ENCODE peak calls at places on chromosome 2, in five cellular contexts. O is HEK293T, R is H1, T is NT2/D1, F is GM12878. Z is an unnamed sample.

GRCh38 chr2:138827426-138828054 is 47.4 kb upstream of the NXPH2 start:
- DNase-seq in O (peak), R (no peak), T (peak), F (peak), Z (peak)

GRCh38 chr2:209351636-209352035 is 72.2 kb upstream of the MAP2 start:
- DNase-seq in O (peak), R (no peak), T (no peak), F (no peak), Z (no peak)

GRCh38 chr2:151544449-151544848 is 134.7 kb downstream of the RIF1 start:
- DNase-seq in O (no peak), R (no peak), T (no peak), F (no peak), Z (no peak)

GRCh38 chr2:54763636-54764291 is 40.3 kb downstream of the EML6 start:
- DNase-seq in O (peak), R (no peak), T (peak), F (no peak), Z (no peak)

GRCh38 chr2:85953476-85953875 is 64.7 kb upstream of the ST3GAL5 start:
- DNase-seq in O (no peak), R (no peak), T (no peak), F (no peak), Z (no peak)

GRCh38 chr2:222241054-222241453 is 57.7 kb downstream of the PAX3 start:
- DNase-seq in O (no peak), R (no peak), T (no peak), F (no peak), Z (no peak)

GRCh38 chr2:39849982-39850526 is 71.0 kb upstream of the THUMPD2 start:
- DNase-seq in O (no peak), R (no peak), T (no peak), F (no peak), Z (peak)

GRCh38 chr2:205593891-205594290 is 88.4 kb upstream of the NRP2 start:
- DNase-seq in O (no peak), R (no peak), T (no peak), F (no peak), Z (no peak)

GRCh38 chr2:71742953-71743601 is 289.7 kb downstream of the DYSF start:
- DNase-seq in O (peak), R (no peak), T (no peak), F (no peak), Z (no peak)

GRCh38 chr2:227818569-227819397 is 5.1 kb downstream of the CCL20 start:
- DNase-seq in O (no peak), R (no peak), T (no peak), F (no peak), Z (peak)

GRCh38 chr2:211085056-211085680 is 528.8 kb downstream of the CPS1 start:
- DNase-seq in O (peak), R (no peak), T (no peak), F (no peak), Z (peak)

GRCh38 chr2:49664827-49665226 is 510.5 kb upstream of the FSHR start:
- DNase-seq in O (no peak), R (no peak), T (no peak), F (no peak), Z (no peak)

GRCh38 chr2:11073791-11074190 is 81.5 kb upstream of the SLC66A3 start:
- DNase-seq in O (no peak), R (no peak), T (no peak), F (no peak), Z (no peak)

GRCh38 chr2:234630676-234631350 is 133.9 kb upstream of the ARL4C start:
- DNase-seq in O (no peak), R (no peak), T (no peak), F (no peak), Z (no peak)

GRCh38 chr2:126627623-126628022 is 28.3 kb upstream of the GYPC start:
- DNase-seq in O (no peak), R (no peak), T (no peak), F (no peak), Z (no peak)

GRCh38 chr2:171411791-171412483 is 21.9 kb downstream of the METTL8 start:
- DNase-seq in O (no peak), R (no peak), T (no peak), F (no peak), Z (no peak)

DNA sequence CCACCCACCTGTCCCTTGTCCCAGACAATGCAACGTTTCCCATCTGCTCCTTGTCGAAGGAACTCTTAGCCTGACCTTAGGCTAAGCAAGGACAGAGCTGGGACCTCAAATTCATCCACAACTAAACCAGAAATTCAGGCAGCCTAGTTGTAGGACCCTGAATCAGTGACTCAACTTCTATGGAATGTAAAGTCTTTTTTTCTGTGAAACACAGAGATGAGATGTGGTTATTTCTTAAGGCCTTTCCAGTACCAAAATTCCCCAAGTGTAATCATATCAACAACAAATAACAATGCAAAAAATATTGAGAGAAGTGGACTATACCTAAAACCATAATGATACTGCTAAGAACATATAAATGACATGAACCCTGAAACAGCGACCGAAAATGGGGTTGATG is 46.7 kb downstream of the EN1 start:
- DNase-seq in O (no peak), R (no peak), T (no peak), F (no peak), Z (no peak)
- TF ChIP-seq SUZ12 in O (no peak), R (no peak), T (no peak), F (no peak), Z (no peak)

GRCh38 chr2:65015731-65016130 is 26.5 kb downstream of the SLC1A4 start:
- DNase-seq in O (no peak), R (no peak), T (no peak), F (no peak), Z (no peak)
- TF ChIP-seq SUZ12 in O (no peak), R (no peak), T (no peak), F (no peak), Z (no peak)

GRCh38 chr2:184339966-184340365 is 258.4 kb upstream of the ZNF804A start:
- DNase-seq in O (no peak), R (no peak), T (no peak), F (no peak), Z (no peak)

GRCh38 chr2:184338776-184339175 is 259.6 kb upstream of the ZNF804A start:
- DNase-seq in O (no peak), R (no peak), T (peak), F (no peak), Z (no peak)

DNA sequence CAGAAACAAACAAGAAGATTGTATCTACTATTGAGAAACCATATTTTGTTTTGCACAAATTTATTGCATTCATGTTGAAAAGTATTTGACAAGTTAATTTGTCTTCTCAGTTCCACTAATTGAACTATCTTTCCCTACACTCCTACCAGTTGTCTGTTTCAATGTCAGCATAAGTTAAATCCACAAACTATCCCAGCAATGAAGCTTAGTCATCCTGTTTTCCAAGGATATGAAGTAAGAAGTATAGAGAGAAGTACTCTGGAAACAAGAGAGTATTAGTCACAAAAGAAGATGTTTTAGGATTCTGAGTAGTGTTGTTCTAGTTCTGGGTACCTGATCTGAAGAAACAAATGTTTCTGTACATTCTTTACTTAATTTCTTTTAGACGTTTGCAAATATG is 261.6 kb upstream of the ZNF804A start:
- DNase-seq in O (no peak), R (no peak), T (no peak), F (no peak), Z (no peak)
- TF ChIP-seq SUZ12 in O (no peak), R (no peak), T (no peak), F (no peak), Z (no peak)

GRCh38 chr2:136080114-136080513 is 37.8 kb downstream of the CXCR4 start:
- DNase-seq in O (no peak), R (no peak), T (no peak), F (no peak), Z (no peak)

GRCh38 chr2:136085810-136086209 is 32.1 kb downstream of the CXCR4 start:
- DNase-seq in O (no peak), R (no peak), T (no peak), F (no peak), Z (no peak)

GRCh38 chr2:136086253-136087016 is 31.5 kb downstream of the CXCR4 start:
- DNase-seq in O (no peak), R (no peak), T (no peak), F (no peak), Z (no peak)

GRCh38 chr2:136077138-136077537 is 40.8 kb downstream of the CXCR4 start:
- DNase-seq in O (no peak), R (no peak), T (no peak), F (no peak), Z (no peak)

DNA sequence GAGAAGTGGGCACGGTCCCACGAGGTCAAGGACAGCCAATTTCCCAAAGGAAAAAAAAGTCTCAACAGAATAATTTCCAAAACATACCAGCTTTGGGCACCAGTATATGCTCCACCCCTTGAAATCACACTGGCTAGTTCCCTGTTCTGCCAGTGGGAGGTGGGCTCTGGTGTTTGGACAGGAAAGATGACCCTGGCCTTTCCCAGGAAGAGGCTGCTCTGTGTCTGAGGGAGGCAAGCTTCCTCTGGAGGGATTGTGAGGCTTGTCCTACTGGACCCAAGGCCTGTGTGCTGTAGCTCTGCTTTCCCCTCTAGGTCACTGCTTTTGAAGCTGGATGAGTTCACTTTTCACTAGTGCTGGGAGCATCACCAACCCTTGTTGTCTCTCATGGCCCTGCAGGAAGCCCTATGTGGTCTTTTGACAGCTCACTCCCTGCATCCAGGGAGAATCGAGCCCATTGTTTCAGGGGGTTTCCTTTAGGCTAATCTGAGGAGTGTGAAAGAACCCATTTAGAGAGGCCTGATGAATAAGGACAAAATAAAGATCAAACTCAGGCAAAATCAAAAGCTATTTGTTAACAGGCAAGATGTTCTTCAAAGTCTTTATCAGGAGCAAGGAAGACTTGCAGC is 36.3 kb downstream of the CXCR4 start:
- DNase-seq in O (no peak), R (no peak), T (no peak), F (no peak), Z (no peak)
- TF ChIP-seq SUZ12 in O (no peak), R (no peak), T (no peak), F (no peak), Z (no peak)

DNA sequence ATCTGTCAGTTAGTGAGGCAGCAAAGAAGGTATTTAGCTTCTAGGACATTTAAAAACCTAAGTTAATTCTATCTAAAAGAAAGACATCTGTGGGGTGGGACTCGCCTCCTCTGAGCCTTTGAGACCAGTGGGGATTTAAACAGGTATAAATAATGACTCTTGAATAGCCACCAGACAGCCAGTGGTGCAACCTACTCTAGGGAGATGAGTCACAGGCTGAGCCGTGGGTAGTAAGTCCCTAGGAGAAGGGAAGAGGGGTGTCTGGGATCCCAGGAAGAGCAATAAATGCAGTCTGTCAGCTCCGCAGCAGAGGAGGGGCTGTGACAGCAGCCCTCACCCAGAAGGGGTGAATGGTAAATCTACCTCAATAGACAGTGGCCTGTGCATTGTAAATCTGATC is 43.1 kb upstream of the GALNT3 start:
- DNase-seq in O (no peak), R (no peak), T (no peak), F (no peak), Z (no peak)
- TF ChIP-seq SUZ12 in O (no peak), R (no peak), T (no peak), F (no peak), Z (no peak)

DNA sequence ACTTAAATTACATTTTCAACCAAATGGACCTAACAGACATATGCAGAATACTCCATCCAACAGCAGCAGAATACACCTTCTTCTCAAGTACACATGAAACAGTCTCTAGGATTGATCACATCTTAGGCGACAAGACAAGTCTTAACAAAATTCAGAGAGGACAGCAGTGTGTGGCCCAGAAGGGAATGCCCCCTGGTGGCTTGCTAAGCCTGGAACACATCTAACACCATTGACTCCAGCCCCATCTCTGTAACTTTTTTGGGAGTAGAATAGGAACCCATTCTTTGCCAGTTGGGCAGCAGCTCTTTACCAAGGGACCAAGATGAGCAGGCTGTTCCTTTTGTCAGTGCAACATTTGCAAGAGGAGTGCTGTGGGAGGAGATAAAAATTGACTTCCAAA is 249.9 kb downstream of the PLCL1 start:
- DNase-seq in O (peak), R (peak), T (peak), F (no peak), Z (peak)
- TF ChIP-seq SUZ12 in O (no peak), R (no peak), T (no peak), F (no peak), Z (no peak)

GRCh38 chr2:168679741-168680140 is 122.7 kb upstream of the NOSTRIN start:
- DNase-seq in O (no peak), R (no peak), T (no peak), F (no peak), Z (no peak)
- TF ChIP-seq SUZ12 in O (no peak), R (no peak), T (no peak), F (no peak), Z (no peak)

GRCh38 chr2:240990726-240991377 is 7.6 kb upstream of the SNED1 start:
- DNase-seq in O (no peak), R (no peak), T (no peak), F (no peak), Z (no peak)
- TF ChIP-seq SUZ12 in O (no peak), R (no peak), T (no peak), F (no peak), Z (no peak)

DNA sequence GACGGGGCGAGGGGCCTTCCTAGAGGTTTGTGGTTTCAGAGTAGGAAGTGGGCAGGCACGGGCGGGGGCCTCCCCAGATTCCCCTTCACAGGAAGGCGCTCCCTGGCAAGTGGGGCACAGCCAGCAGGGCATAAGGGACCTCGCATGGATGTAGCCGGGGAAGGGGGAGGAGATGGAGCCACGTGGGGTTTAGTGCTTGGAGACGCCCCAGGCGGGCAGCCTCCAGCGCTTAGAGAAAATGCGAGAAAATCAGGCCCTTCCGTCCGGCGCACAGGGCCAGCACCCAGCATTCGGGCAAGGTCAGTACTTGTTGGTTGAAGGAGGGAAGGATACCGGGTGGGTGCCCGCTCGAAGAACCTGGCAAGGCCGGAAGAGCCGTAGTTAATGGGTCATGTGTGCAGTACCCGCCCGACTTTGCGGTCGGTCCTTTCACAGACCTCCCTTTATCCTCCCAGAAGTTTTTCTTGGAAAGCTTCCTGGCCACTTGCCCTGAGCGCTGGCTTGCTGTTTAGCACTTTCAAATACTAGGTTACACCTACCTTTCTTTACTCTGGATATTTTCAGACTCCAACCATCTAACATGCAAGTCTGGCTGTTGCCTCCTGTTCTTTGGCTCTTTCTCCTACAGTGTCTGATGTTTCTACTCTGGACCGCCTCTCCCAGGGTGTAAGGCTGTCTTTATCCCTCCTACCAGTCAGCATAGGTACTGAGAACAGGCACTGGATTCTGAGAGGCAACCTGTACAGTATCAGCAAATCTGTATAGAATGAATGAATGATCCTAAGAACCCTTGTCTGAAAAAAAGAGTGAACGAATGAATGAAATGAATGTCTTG is 78.1 kb downstream of the CIB4 start:
- DNase-seq in O (no peak), R (no peak), T (no peak), F (no peak), Z (no peak)
- TF ChIP-seq SUZ12 in O (no peak), R (no peak), T (no peak), F (no peak), Z (no peak)

GRCh38 chr2:65937379-65938160 is 497.4 kb upstream of the MEIS1 start:
- DNase-seq in O (no peak), R (no peak), T (no peak), F (no peak), Z (no peak)
- TF ChIP-seq SUZ12 in O (no peak), R (no peak), T (no peak), F (no peak), Z (no peak)